ENCODE peak calls at places on chromosome 4, in five cellular contexts. One of them, this sample, is unnamed.

GRCh38 chr4:94357624-94358023 is 15.0 kb upstream of the HPGDS start:
- DNase-seq in NT2/D1: no peak
- DNase-seq in aorta: no peak
- DNase-seq in pancreas: no peak
- DNase-seq in right cardiac atrium: no peak
- DNase-seq in this sample: no peak

GRCh38 chr4:159175165-159175988 is 72.5 kb downstream of the RAPGEF2 start:
- DNase-seq in right cardiac atrium: peak; percentile 66
- DNase-seq in pancreas: no peak
- DNase-seq in aorta: peak; percentile 63
- DNase-seq in NT2/D1: peak; percentile 71
- DNase-seq in this sample: peak; percentile 72

GRCh38 chr4:162061214-162061613 is 102.6 kb downstream of the FSTL5 start:
- DNase-seq in NT2/D1: peak; percentile 28
- DNase-seq in aorta: no peak
- DNase-seq in right cardiac atrium: no peak
- DNase-seq in pancreas: no peak
- DNase-seq in this sample: no peak

GRCh38 chr4:25723409-25723808 is 67.8 kb downstream of the SLC34A2 start:
- DNase-seq in right cardiac atrium: no peak
- DNase-seq in NT2/D1: no peak
- DNase-seq in pancreas: no peak
- DNase-seq in aorta: no peak
- DNase-seq in this sample: no peak

GRCh38 chr4:2443986-2444740 is 24.7 kb upstream of the RNF4 start:
- DNase-seq in right cardiac atrium: peak; percentile 9
- DNase-seq in aorta: no peak
- DNase-seq in pancreas: peak; percentile 61
- DNase-seq in NT2/D1: no peak
- DNase-seq in this sample: peak; percentile 63

GRCh38 chr4:37661643-37662221 is 24.4 kb downstream of the RELL1 start:
- DNase-seq in aorta: no peak
- DNase-seq in right cardiac atrium: no peak
- DNase-seq in pancreas: no peak
- DNase-seq in NT2/D1: no peak
- DNase-seq in this sample: no peak

GRCh38 chr4:125187621-125188176 is 127.1 kb upstream of the FAT4 start:
- DNase-seq in right cardiac atrium: peak; percentile 45
- DNase-seq in NT2/D1: no peak
- DNase-seq in pancreas: no peak
- DNase-seq in aorta: no peak
- DNase-seq in this sample: no peak

GRCh38 chr4:7034262-7035081 is 8.7 kb upstream of the TADA2B start:
- DNase-seq in right cardiac atrium: no peak
- DNase-seq in NT2/D1: no peak
- DNase-seq in aorta: peak; percentile 55
- DNase-seq in pancreas: peak; percentile 89
- DNase-seq in this sample: no peak

GRCh38 chr4:78862314-78862737 is 76.9 kb downstream of the PAQR3 start:
- DNase-seq in right cardiac atrium: no peak
- DNase-seq in aorta: no peak
- DNase-seq in NT2/D1: no peak
- DNase-seq in pancreas: no peak
- DNase-seq in this sample: no peak

GRCh38 chr4:38132843-38133662 is 172.9 kb downstream of the PTTG2 start:
- DNase-seq in aorta: no peak
- DNase-seq in pancreas: no peak
- DNase-seq in NT2/D1: no peak
- DNase-seq in right cardiac atrium: no peak
- DNase-seq in this sample: no peak

GRCh38 chr4:80312124-80312523 is 23.4 kb upstream of the CFAP299 start:
- DNase-seq in aorta: no peak
- DNase-seq in NT2/D1: no peak
- DNase-seq in right cardiac atrium: no peak
- DNase-seq in pancreas: no peak
- DNase-seq in this sample: no peak

GRCh38 chr4:43282534-43282933 is 390.0 kb downstream of the GRXCR1 start:
- DNase-seq in aorta: no peak
- DNase-seq in NT2/D1: no peak
- DNase-seq in pancreas: no peak
- DNase-seq in right cardiac atrium: no peak
- DNase-seq in this sample: no peak

GRCh38 chr4:52958232-52958631 is 96.1 kb downstream of the RASL11B start:
- DNase-seq in aorta: no peak
- DNase-seq in NT2/D1: no peak
- DNase-seq in pancreas: no peak
- DNase-seq in right cardiac atrium: no peak
- DNase-seq in this sample: no peak

GRCh38 chr4:122689972-122690371 is 42.5 kb upstream of the BBS12 start:
- DNase-seq in aorta: no peak
- DNase-seq in pancreas: no peak
- DNase-seq in NT2/D1: no peak
- DNase-seq in right cardiac atrium: no peak
- DNase-seq in this sample: no peak

GRCh38 chr4:183430317-183430986 is 14.0 kb upstream of the CDKN2AIP start:
- DNase-seq in aorta: no peak
- DNase-seq in right cardiac atrium: no peak
- DNase-seq in NT2/D1: peak; percentile 77
- DNase-seq in pancreas: no peak
- DNase-seq in this sample: no peak

GRCh38 chr4:87180767-87181166 is 39.7 kb downstream of the KLHL8 start:
- DNase-seq in NT2/D1: no peak
- DNase-seq in aorta: no peak
- DNase-seq in pancreas: no peak
- DNase-seq in right cardiac atrium: no peak
- DNase-seq in this sample: no peak

GRCh38 chr4:26827798-26828197 is 32.8 kb upstream of the STIM2 start:
- DNase-seq in NT2/D1: no peak
- DNase-seq in pancreas: no peak
- DNase-seq in right cardiac atrium: no peak
- DNase-seq in aorta: no peak
- DNase-seq in this sample: no peak
- H3K4me1 ChIP-seq in NT2/D1: peaks cover 3% of the 10 kb centered on the region
- H3K4me1 ChIP-seq in pancreas: peaks cover 9% of the 10 kb centered on the region
- H3K4me1 ChIP-seq in right cardiac atrium: no peaks in the 10 kb centered on the region
- H3K4me1 ChIP-seq in aorta: no peaks in the 10 kb centered on the region
- H3K4me1 ChIP-seq in this sample: no peaks in the 10 kb centered on the region

DNA sequence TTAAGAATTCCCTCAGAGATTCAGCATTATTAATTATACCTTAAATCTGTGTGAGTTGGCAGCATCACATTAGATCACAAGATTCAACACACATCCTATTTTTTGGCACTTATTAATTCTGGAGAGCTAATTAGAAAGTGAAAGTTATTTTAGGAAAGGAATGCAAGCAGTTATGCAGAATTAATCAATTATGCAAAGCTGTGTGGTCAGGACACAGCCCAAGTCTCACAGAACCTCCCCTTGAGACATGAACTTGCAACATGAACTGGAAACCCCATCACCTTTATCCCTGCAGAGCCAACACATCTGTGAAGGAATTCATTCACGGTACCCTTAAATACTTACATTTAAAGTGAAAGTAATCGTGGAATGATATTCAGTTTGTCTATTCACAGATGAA is 80.5 kb downstream of the TSPAN5 start:
- DNase-seq in right cardiac atrium: no peak
- DNase-seq in pancreas: no peak
- DNase-seq in aorta: no peak
- DNase-seq in NT2/D1: no peak
- DNase-seq in this sample: no peak
- H3K4me3 ChIP-seq in right cardiac atrium: no peak overlapping the region
- H3K4me3 ChIP-seq in pancreas: no peak overlapping the region
- H3K4me3 ChIP-seq in aorta: no peak overlapping the region
- H3K4me3 ChIP-seq in NT2/D1: no peak overlapping the region
- H3K4me3 ChIP-seq in this sample: no peak overlapping the region

DNA sequence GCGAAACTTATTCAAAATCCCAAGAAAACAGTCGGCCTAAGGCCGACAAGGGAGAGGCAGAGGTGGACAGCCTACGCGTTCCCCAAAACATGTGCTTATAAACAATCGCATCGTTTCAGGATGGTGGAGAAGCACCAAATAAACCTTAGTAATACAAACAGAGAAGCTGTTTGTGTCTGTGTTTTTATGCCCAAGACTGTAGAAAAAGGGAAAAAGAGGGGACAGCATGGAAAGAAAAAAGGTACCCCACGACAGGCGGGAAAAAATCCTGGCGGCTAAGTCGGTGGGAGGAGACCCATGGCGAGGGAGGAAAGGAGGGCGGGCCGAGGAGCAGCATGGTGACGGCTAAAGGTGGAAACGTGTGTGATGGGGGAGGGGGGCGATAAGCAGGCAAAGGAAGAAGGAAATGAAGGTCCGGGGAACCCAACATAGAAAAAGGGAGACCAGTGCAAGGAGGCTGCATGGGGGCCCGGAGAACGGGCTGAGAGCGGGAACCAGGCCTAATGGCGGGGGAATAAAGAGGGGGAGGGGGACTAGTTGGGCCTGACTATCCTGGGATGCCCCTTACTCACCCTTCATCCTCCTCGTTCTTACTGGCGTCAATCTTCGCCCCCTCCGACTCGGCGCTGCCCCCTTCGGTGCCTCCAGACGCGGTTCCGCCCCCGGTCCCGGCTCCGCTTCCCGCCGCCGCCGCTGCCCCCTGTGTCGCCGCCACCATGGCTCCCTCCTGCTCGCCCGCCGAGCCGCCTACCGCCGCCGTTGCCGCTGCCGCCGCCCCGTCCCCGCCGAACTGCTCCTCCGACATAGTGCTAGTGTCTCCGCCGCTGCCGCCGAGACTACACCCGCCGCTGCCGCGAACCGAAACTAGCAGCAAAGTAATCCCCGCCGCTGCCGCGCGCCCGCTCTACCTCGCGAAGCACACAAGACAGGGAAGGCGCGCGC is 646 bp downstream of the HNRNPD start:
- DNase-seq in aorta: peak; percentile 81
- DNase-seq in NT2/D1: peak; percentile 48
- DNase-seq in right cardiac atrium: peak; percentile 88
- DNase-seq in pancreas: peak; percentile 85
- DNase-seq in this sample: peak; percentile 89
- H3K4me1 ChIP-seq in aorta: no peaks in the 10 kb centered on the region
- H3K4me1 ChIP-seq in NT2/D1: no peaks in the 10 kb centered on the region
- H3K4me1 ChIP-seq in right cardiac atrium: peaks cover 3% of the 10 kb centered on the region
- H3K4me1 ChIP-seq in pancreas: peaks cover 19% of the 10 kb centered on the region
- H3K4me1 ChIP-seq in this sample: peaks cover 31% of the 10 kb centered on the region

GRCh38 chr4:168631241-168632151 is 134.6 kb downstream of the PALLD start:
- DNase-seq in aorta: peak; percentile 76
- DNase-seq in NT2/D1: peak; percentile 36
- DNase-seq in right cardiac atrium: peak; percentile 86
- DNase-seq in pancreas: peak; percentile 73
- DNase-seq in this sample: peak; percentile 63
- H3K4me3 ChIP-seq in aorta: peak overlapping the region; percentile 69
- H3K4me3 ChIP-seq in NT2/D1: peak overlapping the region; percentile 67
- H3K4me3 ChIP-seq in right cardiac atrium: peak overlapping the region; percentile 60
- H3K4me3 ChIP-seq in pancreas: peak overlapping the region; percentile 31
- H3K4me3 ChIP-seq in this sample: peak overlapping the region; percentile 44